ENCODE peak calls at places on chromosomes 5 and 9, in four cellular contexts. H is occipital lobe, M is AG08396, Q is retina. A is an unnamed sample.
A peak's percentile ranks its signal among the peaks of the same experiment; 100 is the strongest.

GRCh38 chr9:98121096-98121495 is 2.1 kb upstream of the TRIM14 start:
- DNase-seq in M (no peak), H (no peak), Q (no peak), A (no peak)

GRCh38 chr5:172732201-172732865 is 38.7 kb downstream of the DUSP1 start:
- DNase-seq in Q (no peak), M (no peak), H (no peak), A (no peak)

GRCh38 chr5:143569213-143569663 is 165.8 kb upstream of the NR3C1 start:
- DNase-seq in Q (no peak), H (no peak), M (no peak), A (no peak)

GRCh38 chr9:105979359-105979758 is 285.0 kb downstream of the TMEM38B start:
- DNase-seq in M (no peak), Q (no peak), H (no peak), A (no peak)

GRCh38 chr5:161442471-161442870 is 104.1 kb downstream of the GABRB2 start:
- DNase-seq in Q (no peak), H (no peak), M (no peak), A (no peak)

GRCh38 chr5:51567636-51568035 is 184.4 kb downstream of the ISL1 start:
- DNase-seq in H (no peak), Q (no peak), M (no peak), A (no peak)

GRCh38 chr5:76818844-76819831 is at the start of gene F2RL1:
- DNase-seq in H (no peak), M (peak; percentile 88), Q (peak; percentile 66), A (no peak)

GRCh38 chr5:119273391-119273839 is 82.4 kb upstream of the TNFAIP8 start:
- DNase-seq in H (no peak), M (no peak), Q (no peak), A (peak; percentile 12)

GRCh38 chr9:136847827-136848392 is 1.3 kb upstream of the PHPT1 start:
- DNase-seq in H (no peak), Q (peak; percentile 75), M (peak; percentile 83), A (no peak)

GRCh38 chr9:8186553-8186952 is 387.0 kb upstream of the DMAC1 start:
- DNase-seq in Q (no peak), M (no peak), H (no peak), A (no peak)

GRCh38 chr9:15935661-15936315 is 382.9 kb downstream of the CCDC171 start:
- DNase-seq in M (no peak), H (no peak), Q (no peak), A (no peak)

GRCh38 chr9:28921857-28922500 is 1348.7 kb upstream of the C9orf72 start:
- DNase-seq in H (no peak), M (no peak), Q (no peak), A (no peak)

GRCh38 chr9:94699715-94700114 is 26.8 kb upstream of the AOPEP start:
- DNase-seq in Q (no peak), M (no peak), H (no peak), A (no peak)

GRCh38 chr5:115641948-115642347 is 16.1 kb upstream of the TMED7 start:
- DNase-seq in Q (no peak), M (no peak), H (no peak), A (no peak)

GRCh38 chr5:139964266-139964993 is 78.7 kb downstream of the NRG2 start:
- DNase-seq in H (no peak), Q (no peak), M (no peak), A (no peak)

GRCh38 chr5:113357696-113358476 is 76.9 kb downstream of the TSSK1B start:
- DNase-seq in Q (no peak), M (no peak), H (no peak), A (peak; percentile 27)

GRCh38 chr9:136623849-136624183 is 38.9 kb upstream of the EGFL7 start:
- DNase-seq in M (no peak), Q (no peak), H (no peak), A (no peak)

GRCh38 chr5:176151286-176151685 is 86.9 kb upstream of the SIMC1 start:
- DNase-seq in H (no peak), Q (no peak), M (no peak), A (no peak)

GRCh38 chr5:142358121-142358520 is 33.3 kb upstream of the SPRY4 start:
- DNase-seq in H (no peak), Q (no peak), M (no peak), A (no peak)